ENCODE peak calls at places on chromosomes 3 and 15, in nine cellular contexts. Y, P, C, A, T, Z, W, L and U are unnamed samples.

GRCh38 chr3:12004741-12005513 is 739 bp downstream of the SYN2 start:
- DNase-seq in T (no peak), A (no peak), L (no peak), P (no peak), C (no peak), Z (no peak), Y (no peak), W (no peak), U (no peak)

GRCh38 chr15:74315626-74316025 is 51.8 kb downstream of the CYP11A1 start:
- DNase-seq in Y (no peak), L (peak; percentile 86), A (no peak), C (no peak), P (no peak), T (peak; percentile 18), W (no peak), Z (peak; percentile 53), U (no peak)

GRCh38 chr3:125353128-125353527 is 22.0 kb downstream of the ZNF148 start:
- DNase-seq in A (no peak), L (no peak), W (no peak), Y (no peak), C (no peak), Z (no peak), T (no peak), P (no peak), U (no peak)

GRCh38 chr15:74768099-74768770 is 13.6 kb upstream of the CSK start:
- DNase-seq in C (no peak), Z (no peak), W (no peak), L (no peak), P (no peak), T (no peak), A (peak; percentile 17), Y (no peak), U (no peak)

GRCh38 chr15:71301958-71302621 is 186.8 kb downstream of the THSD4 start:
- DNase-seq in A (no peak), Y (no peak), L (no peak), T (no peak), Z (no peak), C (no peak), W (no peak), P (no peak), U (no peak)

GRCh38 chr3:188046561-188047213 is 107.3 kb upstream of the LPP start:
- DNase-seq in Y (no peak), P (no peak), A (peak; percentile 4), Z (no peak), T (no peak), C (no peak), W (no peak), L (no peak), U (no peak)

GRCh38 chr3:116059421-116060096 is 385.7 kb downstream of the LSAMP start:
- DNase-seq in T (no peak), W (peak; percentile 57), P (peak; percentile 53), Z (no peak), Y (no peak), A (no peak), C (peak; percentile 49), L (no peak), U (peak; percentile 53)

GRCh38 chr3:49607105-49607591 is 52.9 kb downstream of the BSN start:
- DNase-seq in Z (no peak), L (no peak), P (no peak), W (no peak), A (peak; percentile 15), C (no peak), T (no peak), Y (no peak), U (no peak)

GRCh38 chr15:57144448-57144847 is 226.0 kb downstream of the TCF12 start:
- DNase-seq in Z (no peak), L (no peak), P (no peak), A (no peak), W (no peak), C (no peak), T (no peak), Y (no peak), U (no peak)

GRCh38 chr3:170128259-170128976 is 53.1 kb downstream of the PHC3 start:
- DNase-seq in W (no peak), L (peak; percentile 91), C (no peak), T (no peak), Y (no peak), P (peak; percentile 28), A (no peak), Z (peak; percentile 95), U (no peak)

GRCh38 chr3:157471051-157471450 is 32.2 kb downstream of the VEPH1 start:
- DNase-seq in C (no peak), L (no peak), W (no peak), A (peak; percentile 11), Y (no peak), Z (no peak), P (no peak), T (no peak), U (no peak)

GRCh38 chr3:132285620-132285945 is 31.6 kb upstream of the ACP3 start:
- DNase-seq in Y (no peak), W (no peak), L (no peak), Z (no peak), C (no peak), A (no peak), P (no peak), T (no peak), U (no peak)

GRCh38 chr3:132284006-132284405 is 33.2 kb upstream of the ACP3 start:
- DNase-seq in L (no peak), C (no peak), P (no peak), W (no peak), Z (no peak), Y (no peak), A (no peak), T (no peak), U (no peak)

GRCh38 chr3:132286035-132286434 is 31.2 kb upstream of the ACP3 start:
- DNase-seq in W (no peak), A (no peak), P (no peak), L (no peak), Y (no peak), T (no peak), C (no peak), Z (no peak), U (no peak)

GRCh38 chr3:132283440-132283839 is 33.8 kb upstream of the ACP3 start:
- DNase-seq in Y (no peak), T (no peak), Z (no peak), W (no peak), L (peak; percentile 32), A (no peak), P (no peak), C (no peak), U (no peak)

DNA sequence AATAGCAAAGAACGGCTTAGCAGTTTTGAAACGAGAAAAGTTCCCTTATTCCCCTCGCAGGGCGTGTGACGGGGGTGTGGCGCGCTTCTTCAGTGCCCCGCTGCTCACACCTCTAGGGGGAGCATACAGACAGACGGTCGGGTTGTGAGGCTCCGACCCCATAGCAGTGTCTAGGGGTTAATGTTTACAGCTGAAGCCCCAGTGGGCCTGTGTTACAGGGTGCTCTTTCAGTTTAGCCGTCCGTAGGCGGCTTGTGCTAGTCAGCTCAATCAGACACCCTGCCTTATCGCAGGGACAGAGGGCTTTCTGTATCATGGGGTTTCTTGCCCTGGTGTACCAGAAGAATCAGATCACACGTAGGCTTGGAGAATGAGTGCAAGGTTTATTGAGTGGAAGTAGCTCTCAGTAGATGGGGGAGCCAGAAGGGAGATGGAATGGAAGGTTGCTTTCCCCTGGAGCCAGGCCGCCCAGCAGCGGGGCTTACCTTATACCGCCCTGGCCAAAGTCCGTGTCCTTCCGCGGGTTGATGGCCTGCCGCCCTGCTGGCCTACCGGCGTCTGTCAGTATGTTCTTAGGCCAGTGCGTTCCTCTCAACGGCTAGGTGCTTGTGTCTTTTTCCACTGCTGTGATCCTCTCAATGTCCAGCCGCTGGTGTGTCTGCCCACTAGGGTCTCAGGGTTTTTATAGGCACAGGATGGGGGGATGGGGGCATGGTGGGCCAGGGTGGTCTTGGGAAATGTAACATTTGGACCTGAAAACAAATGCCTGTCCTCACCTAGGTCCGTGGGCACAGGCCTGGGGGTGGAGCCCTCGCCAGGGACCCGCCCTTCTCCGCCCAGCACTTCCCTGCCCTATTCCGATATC is 32.2 kb upstream of the ACP3 start:
- DNase-seq in C (no peak), L (no peak), Z (no peak), A (no peak), P (no peak), T (no peak), W (no peak), Y (peak; percentile 77), U (no peak)
- TF ChIP-seq CTCF in C (no peak), L (no peak), Z (peak; percentile 49), A (no peak), P (no peak), T (no peak), W (peak; percentile 78), Y (no peak), U (no peak)

DNA sequence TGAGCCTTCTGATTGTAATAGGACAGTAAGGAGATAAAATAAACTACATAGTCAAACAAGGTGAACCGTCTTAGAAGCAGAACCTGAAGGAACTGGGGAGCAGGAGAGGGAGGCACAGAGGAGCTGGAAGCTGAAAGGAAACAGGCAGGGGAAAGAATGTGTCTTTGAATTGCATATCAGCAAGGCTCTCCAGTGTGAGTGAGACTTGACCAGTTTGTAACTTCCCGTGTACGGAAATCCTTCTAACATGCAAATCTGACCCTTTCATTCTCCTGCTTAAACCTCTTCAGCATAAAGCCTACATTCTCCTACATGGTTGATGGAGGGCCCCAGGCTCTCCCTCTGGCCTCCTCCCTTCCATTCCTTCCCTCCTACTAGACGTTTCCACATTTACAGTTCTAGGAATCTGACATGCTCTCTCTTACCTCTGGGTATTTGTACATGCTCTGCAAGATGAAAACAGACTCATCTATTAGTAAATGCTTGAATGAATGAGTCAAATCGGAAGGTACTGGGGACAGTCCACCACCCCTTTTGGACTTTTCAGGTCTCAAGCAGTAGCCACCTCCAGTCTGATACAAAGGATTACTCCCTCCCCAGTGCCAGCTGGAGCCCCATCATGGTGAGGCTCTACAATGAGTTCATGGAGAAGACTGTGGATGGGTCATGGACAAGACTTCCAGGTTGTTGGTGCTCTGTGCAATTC is 6.1 kb upstream of the SLC25A38 start:
- DNase-seq in A (peak; percentile 68), Z (peak; percentile 54), L (peak; percentile 63), T (no peak), Y (no peak), C (no peak), P (no peak), W (no peak), U (no peak)
- H3K4me3 ChIP-seq in A (no peak overlapping the region), Z (no peak overlapping the region), L (no peak overlapping the region), T (no peak overlapping the region), Y (no peak overlapping the region), C (no peak overlapping the region), P (no peak overlapping the region), W (no peak overlapping the region), U (no peak overlapping the region)

DNA sequence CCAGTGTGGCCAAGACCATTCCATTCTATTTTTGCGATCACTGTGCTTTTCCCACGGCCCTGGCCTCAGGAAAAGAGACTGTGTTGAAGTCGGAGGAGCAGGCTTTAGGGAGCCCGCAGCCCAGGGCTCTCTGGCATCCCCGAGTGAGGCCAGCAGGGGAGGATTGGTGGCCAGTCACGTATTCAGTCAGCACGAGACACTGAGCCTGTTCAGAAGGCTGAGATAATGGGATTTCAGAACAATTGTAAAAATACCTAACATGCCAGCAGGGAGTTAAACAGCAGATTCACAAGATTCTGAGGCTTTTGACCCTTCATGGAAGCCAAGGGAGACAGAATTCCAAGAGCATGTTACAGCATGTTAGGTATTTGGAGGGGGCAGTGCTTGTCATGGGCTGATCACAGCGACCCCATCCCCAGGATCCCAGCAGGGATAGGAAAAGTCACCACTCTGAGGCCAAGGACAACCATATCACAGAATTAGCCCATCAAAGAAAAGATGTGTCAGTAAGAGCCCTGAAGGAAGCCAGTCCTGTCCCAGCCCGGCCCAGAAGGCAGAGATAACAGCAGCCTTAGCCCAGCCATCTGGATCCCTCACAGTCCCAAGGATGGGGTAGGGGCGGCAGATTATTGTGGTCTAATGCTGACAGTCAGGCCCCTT is 40.6 kb downstream of the AMOTL2 start:
- DNase-seq in Y (no peak), Z (no peak), L (no peak), C (no peak), W (no peak), P (peak; percentile 98), T (no peak), A (no peak), U (peak; percentile 88)
- TF ChIP-seq CTCF in Y (no peak), Z (no peak), L (no peak), C (peak; percentile 24), W (no peak), P (peak; percentile 53), T (no peak), A (no peak), U (peak; percentile 41)

GRCh38 chr3:86519819-86520218 is 471.1 kb downstream of the VGLL3 start:
- DNase-seq in W (no peak), T (no peak), Z (no peak), L (no peak), P (no peak), C (no peak), Y (no peak), A (no peak), U (no peak)
- H3K4me3 ChIP-seq in W (no peak overlapping the region), T (no peak overlapping the region), Z (no peak overlapping the region), L (no peak overlapping the region), P (no peak overlapping the region), C (no peak overlapping the region), Y (no peak overlapping the region), A (no peak overlapping the region), U (no peak overlapping the region)